ENCODE peak calls at places on chromosomes 16 and 17, in eight cellular contexts. V is ovary; I is A549; A is astrocyte; J is naive thymus-derived CD4-positive, alpha-beta T cell; E is endodermal cell; D is body of pancreas; S is tibial artery. U is an unnamed sample. For H3K9me3, the result is how much of the 10 kb centered on the place peaks cover.

GRCh38 chr17:31428512-31428911 is 37.0 kb downstream of the RAB11FIP4 start:
- DNase-seq in V (no peak), I (no peak), A (no peak), J (no peak), E (no peak), D (no peak), S (no peak), U (no peak)

GRCh38 chr17:60604686-60605334 is 4.8 kb downstream of the PPM1D start:
- DNase-seq in V (no peak), I (no peak), A (peak), J (no peak), E (no peak), D (no peak), S (peak), U (no peak)

GRCh38 chr16:12245923-12246290 is 269.4 kb downstream of the SNX29 start:
- DNase-seq in V (no peak), I (no peak), A (no peak), J (no peak), E (no peak), D (peak), S (no peak), U (no peak)

GRCh38 chr16:62363451-62363850 is 327.2 kb upstream of the CDH8 start:
- DNase-seq in V (no peak), I (no peak), A (no peak), J (no peak), E (peak), D (no peak), S (no peak), U (no peak)

GRCh38 chr16:82031116-82032084 is 3.7 kb upstream of the HSD17B2 start:
- DNase-seq in V (no peak), I (peak), A (peak), J (no peak), E (peak), D (no peak), S (no peak), U (no peak)

GRCh38 chr17:80826346-80826954 is 165.2 kb upstream of the CHMP6 start:
- DNase-seq in V (no peak), I (no peak), A (no peak), J (no peak), E (no peak), D (no peak), S (peak), U (no peak)

GRCh38 chr16:72517154-72517553 is 345.2 kb upstream of the PMFBP1 start:
- DNase-seq in V (no peak), I (no peak), A (no peak), J (no peak), E (no peak), D (no peak), S (no peak), U (no peak)

GRCh38 chr16:30923554-30924085 is at the start of gene FBXL19:
- DNase-seq in V (peak), I (no peak), A (no peak), J (no peak), E (peak), D (peak), S (peak), U (no peak)

GRCh38 chr17:30808785-30809286 is 15.7 kb downstream of the CRLF3 start:
- DNase-seq in V (no peak), I (no peak), A (no peak), J (no peak), E (no peak), D (no peak), S (no peak), U (no peak)

GRCh38 chr17:11787074-11787473 is 188.8 kb downstream of the DNAH9 start:
- DNase-seq in V (no peak), I (no peak), A (no peak), J (no peak), E (no peak), D (no peak), S (no peak), U (no peak)

GRCh38 chr16:89534147-89534788 is 26.1 kb downstream of the SPG7 start:
- DNase-seq in V (no peak), I (no peak), A (no peak), J (no peak), E (no peak), D (no peak), S (no peak), U (peak)

GRCh38 chr17:65690626-65691310 is 129.3 kb upstream of the AXIN2 start:
- DNase-seq in V (no peak), I (no peak), A (no peak), J (no peak), E (peak), D (no peak), S (no peak), U (no peak)

GRCh38 chr17:81171941-81172340 is 5.9 kb upstream of the AATK start:
- DNase-seq in V (no peak), I (no peak), A (no peak), J (no peak), E (no peak), D (no peak), S (no peak), U (no peak)

GRCh38 chr17:28499366-28499668 is 6.8 kb upstream of the FOXN1 start:
- DNase-seq in V (no peak), I (no peak), A (no peak), J (no peak), E (no peak), D (peak), S (no peak), U (no peak)

GRCh38 chr16:89623511-89624232 is 10.2 kb downstream of the DPEP1 start:
- DNase-seq in V (no peak), I (no peak), A (no peak), J (no peak), E (no peak), D (no peak), S (no peak), U (no peak)

GRCh38 chr17:44916781-44917241 is 1.5 kb upstream of the GFAP start:
- DNase-seq in V (no peak), I (no peak), A (peak), J (no peak), E (peak), D (peak), S (peak), U (no peak)

GRCh38 chr17:29931253-29931932 is 1.4 kb upstream of the SSH2 start:
- DNase-seq in V (peak), I (peak), A (peak), J (peak), E (peak), D (peak), S (peak), U (peak)

GRCh38 chr16:88631384-88631783 is 7.0 kb upstream of the IL17C start:
- DNase-seq in V (peak), I (no peak), A (no peak), J (no peak), E (no peak), D (no peak), S (no peak), U (no peak)

GRCh38 chr16:75317101-75317522 is 65.7 kb upstream of the BCAR1 start:
- DNase-seq in V (no peak), I (no peak), A (peak), J (no peak), E (no peak), D (no peak), S (no peak), U (no peak)

GRCh38 chr16:59593256-59593655 is 859.1 kb upstream of the GOT2 start:
- DNase-seq in V (no peak), I (no peak), A (peak), J (no peak), E (no peak), D (no peak), S (no peak), U (no peak)

GRCh38 chr17:82090549-82091263 is 7.3 kb downstream of the FASN start:
- DNase-seq in V (no peak), I (no peak), A (no peak), J (no peak), E (no peak), D (no peak), S (no peak), U (no peak)

GRCh38 chr17:63942309-63942985 is 10.3 kb upstream of the CD79B start:
- DNase-seq in V (no peak), I (no peak), A (no peak), J (no peak), E (no peak), D (no peak), S (no peak), U (no peak)

GRCh38 chr17:60386475-60387058 is 5.4 kb downstream of the USP32 start:
- DNase-seq in V (no peak), I (no peak), A (no peak), J (no peak), E (no peak), D (no peak), S (no peak), U (no peak)

GRCh38 chr17:16477255-16477654 is 14.7 kb downstream of the LRRC75A start:
- DNase-seq in V (peak), I (peak), A (peak), J (no peak), E (peak), D (no peak), S (no peak), U (no peak)

GRCh38 chr16:19316846-19317245 is 31.3 kb downstream of the CLEC19A start:
- DNase-seq in V (no peak), I (no peak), A (no peak), J (no peak), E (no peak), D (no peak), S (no peak), U (no peak)

GRCh38 chr17:58325976-58326468 is 2.6 kb downstream of the TSPOAP1 start:
- DNase-seq in V (no peak), I (no peak), A (no peak), J (no peak), E (peak), D (no peak), S (no peak), U (no peak)

GRCh38 chr16:78900039-78900811 is 700.3 kb downstream of the MAF start:
- DNase-seq in V (no peak), I (no peak), A (no peak), J (no peak), E (no peak), D (no peak), S (no peak), U (no peak)

GRCh38 chr17:50072130-50072529 is 16.2 kb downstream of the ITGA3 start:
- DNase-seq in V (no peak), I (no peak), A (no peak), J (no peak), E (no peak), D (no peak), S (no peak), U (no peak)

GRCh38 chr17:61475726-61476125 is 23.5 kb downstream of the TBX4 start:
- DNase-seq in V (no peak), I (no peak), A (no peak), J (no peak), E (peak), D (no peak), S (peak), U (no peak)

GRCh38 chr17:78679495-78680395 is 102.3 kb downstream of the CYTH1 start:
- DNase-seq in V (no peak), I (no peak), A (no peak), J (no peak), E (no peak), D (no peak), S (no peak), U (no peak)

GRCh38 chr17:60601443-60602384 is 1.7 kb downstream of the PPM1D start:
- DNase-seq in V (peak), I (peak), A (peak), J (no peak), E (peak), D (peak), S (no peak), U (peak)

GRCh38 chr16:12758031-12758669 is 45.5 kb downstream of the CPPED1 start:
- DNase-seq in V (no peak), I (no peak), A (peak), J (no peak), E (no peak), D (no peak), S (no peak), U (no peak)

GRCh38 chr16:69494993-69495392 is 70.6 kb downstream of the CYB5B start:
- DNase-seq in V (no peak), I (no peak), A (no peak), J (no peak), E (peak), D (no peak), S (no peak), U (peak)

GRCh38 chr17:80633197-80633596 is 88.6 kb downstream of the RPTOR start:
- DNase-seq in V (no peak), I (no peak), A (no peak), J (no peak), E (peak), D (no peak), S (no peak), U (no peak)

GRCh38 chr17:17236295-17237025 is 508 bp downstream of the FLCN start:
- DNase-seq in V (no peak), I (peak), A (peak), J (no peak), E (no peak), D (peak), S (no peak), U (no peak)

GRCh38 chr17:45338023-45338781 is 21.4 kb upstream of the MAP3K14 start:
- DNase-seq in V (no peak), I (no peak), A (no peak), J (no peak), E (no peak), D (no peak), S (peak), U (no peak)

DNA sequence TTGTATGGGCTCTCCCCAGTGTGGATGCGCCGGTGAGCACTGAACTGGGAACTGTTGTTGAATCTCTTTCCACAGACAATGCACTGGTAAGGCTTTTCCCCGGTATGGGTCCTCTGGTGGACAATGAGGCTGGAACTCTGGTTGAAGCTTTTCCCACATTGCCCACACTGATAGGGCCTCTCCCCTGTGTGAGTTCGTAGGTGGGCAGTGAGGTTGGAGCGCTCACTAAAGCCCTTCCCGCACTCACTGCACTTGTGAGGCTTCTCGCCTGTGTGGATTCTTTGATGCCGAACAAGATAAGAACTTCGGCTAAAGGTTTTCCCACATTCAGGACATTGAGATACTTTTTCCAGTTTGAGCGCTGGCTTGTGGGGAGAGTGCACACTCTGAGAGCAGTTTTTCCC is 17.8 kb downstream of the ZSCAN32 start:
- DNase-seq in V (no peak), I (no peak), A (no peak), J (no peak), E (no peak), D (no peak), S (no peak), U (no peak)
- H3K9me3 ChIP-seq in V (under half), I (half or more), A (half or more), J (half or more), E (half or more), D (half or more), S (half or more), U (half or more)

DNA sequence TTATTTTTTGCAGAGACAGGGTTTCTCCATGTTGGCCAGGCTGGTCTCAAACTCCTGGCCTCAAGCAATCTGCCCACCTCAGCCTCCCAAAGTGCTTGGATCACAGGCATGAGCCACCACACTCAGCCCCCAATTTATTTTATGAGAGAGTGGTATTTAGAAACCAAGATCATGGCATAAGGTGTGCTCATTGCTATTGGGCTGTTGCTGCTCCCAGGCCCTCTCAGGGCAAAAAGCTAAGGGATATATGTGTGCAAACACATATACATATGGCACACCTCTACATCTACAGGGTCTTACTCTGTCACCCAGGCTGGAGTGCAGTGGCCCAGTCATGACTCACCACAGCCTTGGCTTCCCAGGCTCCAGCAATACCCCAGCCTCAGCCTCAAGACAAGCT is 15.0 kb upstream of the CMTM4 start:
- DNase-seq in V (no peak), I (no peak), A (no peak), J (no peak), E (no peak), D (no peak), S (no peak), U (no peak)
- H3K27ac ChIP-seq in V (no peak), I (no peak), A (no peak), J (no peak), E (no peak), D (no peak), S (no peak), U (no peak)

GRCh38 chr17:77664097-77664729 is 294.3 kb upstream of the TNRC6C start:
- DNase-seq in V (no peak), I (no peak), A (no peak), J (no peak), E (no peak), D (no peak), S (no peak), U (no peak)
- H3K4me3 ChIP-seq in V (no peak), I (no peak), A (no peak), J (no peak), E (no peak), D (no peak), S (no peak), U (no peak)

DNA sequence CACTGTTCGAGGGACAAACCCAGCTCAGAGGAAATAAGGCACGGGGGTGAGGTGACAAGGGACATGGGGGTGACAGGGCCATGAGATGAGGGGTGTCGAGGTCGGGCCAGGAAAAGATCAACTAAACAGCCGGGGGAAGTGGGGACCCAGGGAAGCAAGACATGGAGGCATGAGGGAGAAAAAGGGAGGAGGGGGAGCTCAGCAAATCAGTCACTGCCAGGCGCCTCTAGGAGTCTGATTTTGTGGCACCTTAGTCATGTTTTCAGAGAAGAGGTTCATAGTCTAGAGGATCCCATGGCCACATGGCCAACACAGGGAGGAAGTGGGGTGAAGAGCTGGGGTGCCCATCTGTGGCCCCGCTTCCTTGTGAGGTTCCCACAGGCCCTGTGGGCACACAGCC is 814.5 kb downstream of the KCNJ18 start:
- DNase-seq in V (no peak), I (no peak), A (no peak), J (no peak), E (no peak), D (no peak), S (no peak), U (no peak)
- H3K9me3 ChIP-seq in V (under half), I (under half), A (under half), J (under half), E (half or more), D (under half), S (under half), U (under half)

GRCh38 chr16:68273896-68274295 is 9.6 kb downstream of the SLC7A6 start:
- DNase-seq in V (no peak), I (no peak), A (no peak), J (no peak), E (no peak), D (no peak), S (no peak), U (no peak)
- H3K27ac ChIP-seq in V (no peak), I (no peak), A (no peak), J (peak), E (no peak), D (no peak), S (no peak), U (peak)

GRCh38 chr17:21037117-21037803 is 5.6 kb downstream of the USP22 start:
- DNase-seq in V (no peak), I (no peak), A (no peak), J (no peak), E (no peak), D (no peak), S (no peak), U (no peak)

GRCh38 chr17:21036361-21036881 is 6.4 kb downstream of the USP22 start:
- DNase-seq in V (no peak), I (no peak), A (peak), J (no peak), E (no peak), D (no peak), S (no peak), U (no peak)

GRCh38 chr17:21031756-21032396 is 10.9 kb downstream of the USP22 start:
- DNase-seq in V (no peak), I (no peak), A (no peak), J (no peak), E (no peak), D (no peak), S (no peak), U (no peak)

GRCh38 chr17:21033350-21033749 is 9.5 kb downstream of the USP22 start:
- DNase-seq in V (no peak), I (no peak), A (peak), J (no peak), E (no peak), D (no peak), S (no peak), U (no peak)

DNA sequence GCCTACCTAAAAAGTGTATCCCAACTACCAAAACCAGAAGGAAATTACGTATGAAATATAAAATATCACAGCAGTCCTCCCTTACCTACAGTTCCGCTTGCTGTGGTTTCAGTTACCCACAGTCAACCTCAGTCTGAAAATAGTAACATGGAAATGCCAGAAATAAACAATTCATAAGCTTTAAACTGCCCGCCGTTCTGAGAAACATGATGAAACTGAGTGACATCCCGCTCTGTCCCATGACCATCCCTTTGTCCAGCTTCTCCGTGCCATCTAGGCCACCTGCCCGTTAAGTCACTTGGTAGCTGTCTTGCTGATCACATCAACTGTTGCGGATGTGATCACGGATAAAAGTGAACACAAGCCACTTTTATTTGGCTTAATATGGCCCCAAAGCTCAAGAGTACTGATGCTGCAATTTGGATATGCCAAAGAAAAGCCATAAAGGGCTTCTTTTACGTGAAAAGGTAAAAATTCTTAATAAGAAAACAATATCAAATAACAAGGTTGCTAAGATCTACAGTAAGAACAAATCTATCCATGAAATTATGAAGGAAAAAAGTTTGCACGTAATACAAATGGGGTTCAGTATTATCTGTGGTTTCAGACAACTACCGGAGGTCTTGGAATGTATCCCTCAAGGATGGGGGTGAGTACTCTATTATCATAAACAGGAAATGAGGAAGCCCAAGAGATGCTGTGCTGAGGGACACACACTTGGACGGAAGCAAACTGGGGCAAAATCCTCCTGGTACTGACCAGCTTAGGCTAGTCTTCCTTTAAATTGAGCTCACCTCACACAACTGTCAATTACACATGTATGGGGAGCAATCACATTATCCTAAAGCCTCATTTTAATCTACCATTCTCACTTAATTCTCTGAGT is 8.2 kb downstream of the USP22 start:
- DNase-seq in V (no peak), I (no peak), A (no peak), J (no peak), E (no peak), D (no peak), S (no peak), U (no peak)
- H3K4me3 ChIP-seq in V (no peak), I (no peak), A (peak), J (peak), E (peak), D (no peak), S (peak), U (peak)

GRCh38 chr17:74140282-74140681 is 63.2 kb upstream of the RPL38 start:
- DNase-seq in V (no peak), I (no peak), A (no peak), J (no peak), E (no peak), D (no peak), S (no peak), U (no peak)
- H3K9me3 ChIP-seq in V (under half), I (half or more), A (under half), J (under half), E (half or more), D (under half), S (under half), U (under half)

GRCh38 chr16:57533618-57534336 is 2.6 kb downstream of the CCDC102A start:
- DNase-seq in V (peak), I (no peak), A (no peak), J (no peak), E (peak), D (peak), S (peak), U (peak)
- H3K27ac ChIP-seq in V (no peak), I (no peak), A (no peak), J (peak), E (no peak), D (no peak), S (peak), U (peak)

GRCh38 chr17:42049834-42050359 is 504 bp downstream of the C17orf113 start:
- DNase-seq in V (no peak), I (peak), A (no peak), J (no peak), E (no peak), D (no peak), S (no peak), U (no peak)
- H3K4me3 ChIP-seq in V (peak), I (peak), A (peak), J (peak), E (peak), D (peak), S (peak), U (peak)